ENCODE peak calls at places on chromosomes 11 and 22, in nine cellular contexts. E is ovary, N is WTC11, G is body of pancreas, C is tibial artery, J is uterus, P is heart left ventricle, I is pancreas, F is type B pancreatic cell. Z is an unnamed sample.

GRCh38 chr11:122673706-122674105 is 18.2 kb downstream of the UBASH3B start:
- DNase-seq in E (no peak), N (no peak), G (no peak), C (no peak), J (no peak), P (no peak), I (no peak), F (no peak), Z (no peak)

GRCh38 chr11:85756401-85757200 is 54.3 kb downstream of the SYTL2 start:
- DNase-seq in E (no peak), N (no peak), G (no peak), C (no peak), J (no peak), P (no peak), I (no peak), F (no peak), Z (no peak)

GRCh38 chr22:47340851-47341436 is 578.5 kb downstream of the TBC1D22A start:
- DNase-seq in E (no peak), N (no peak), G (no peak), C (no peak), J (no peak), P (no peak), I (no peak), F (no peak), Z (no peak)

GRCh38 chr11:71139516-71140205 is 112.7 kb downstream of the SHANK2 start:
- DNase-seq in E (no peak), N (no peak), G (peak), C (peak), J (no peak), P (peak), I (peak), F (no peak), Z (no peak)

GRCh38 chr22:32466496-32466895 is 2.2 kb upstream of the BPIFC start:
- DNase-seq in E (no peak), N (no peak), G (no peak), C (no peak), J (no peak), P (no peak), I (no peak), F (no peak), Z (no peak)

GRCh38 chr22:43376765-43377485 is 33.8 kb upstream of the SCUBE1 start:
- DNase-seq in E (no peak), N (no peak), G (peak), C (no peak), J (no peak), P (no peak), I (peak), F (no peak), Z (no peak)

GRCh38 chr11:29333993-29334780 is 682.6 kb downstream of the KCNA4 start:
- DNase-seq in E (no peak), N (no peak), G (no peak), C (no peak), J (no peak), P (no peak), I (no peak), F (no peak), Z (no peak)

GRCh38 chr11:126969865-126970479 is 30.6 kb downstream of the KIRREL3 start:
- DNase-seq in E (no peak), N (peak), G (no peak), C (no peak), J (no peak), P (no peak), I (no peak), F (no peak), Z (peak)

GRCh38 chr11:130719516-130719915 is 196.8 kb downstream of the SNX19 start:
- DNase-seq in E (no peak), N (no peak), G (no peak), C (no peak), J (no peak), P (no peak), I (no peak), F (no peak), Z (no peak)

GRCh38 chr11:2561283-2562180 is 116.7 kb downstream of the KCNQ1 start:
- DNase-seq in E (peak), N (peak), G (no peak), C (peak), J (no peak), P (no peak), I (peak), F (no peak), Z (peak)

GRCh38 chr11:27292642-27293020 is 70.4 kb downstream of the CCDC34 start:
- DNase-seq in E (no peak), N (no peak), G (no peak), C (no peak), J (no peak), P (no peak), I (no peak), F (no peak), Z (no peak)

GRCh38 chr11:117824571-117825537 is at the start of gene FXYD2:
- DNase-seq in E (peak), N (peak), G (peak), C (peak), J (peak), P (peak), I (no peak), F (no peak), Z (peak)

GRCh38 chr22:39512026-39512425 is 8.3 kb upstream of the ATF4 start:
- DNase-seq in E (no peak), N (no peak), G (no peak), C (no peak), J (no peak), P (no peak), I (no peak), F (no peak), Z (no peak)

GRCh38 chr11:5383576-5383975 is at the start of gene OR51M1:
- DNase-seq in E (no peak), N (no peak), G (no peak), C (no peak), J (no peak), P (no peak), I (no peak), F (no peak), Z (no peak)

GRCh38 chr11:33315822-33316221 is 58.6 kb downstream of the HIPK3 start:
- DNase-seq in E (no peak), N (no peak), G (no peak), C (no peak), J (no peak), P (no peak), I (no peak), F (no peak), Z (no peak)

GRCh38 chr11:125110996-125111340 is 458 bp downstream of the TMEM218 start:
- DNase-seq in E (no peak), N (peak), G (no peak), C (no peak), J (no peak), P (no peak), I (no peak), F (no peak), Z (no peak)

GRCh38 chr22:23512738-23513137 is 67.4 kb downstream of the IGLL1 start:
- DNase-seq in E (no peak), N (no peak), G (no peak), C (no peak), J (no peak), P (no peak), I (no peak), F (no peak), Z (no peak)

GRCh38 chr11:107969219-107969618 is 39.5 kb upstream of the CUL5 start:
- DNase-seq in E (no peak), N (no peak), G (no peak), C (no peak), J (no peak), P (no peak), I (no peak), F (no peak), Z (no peak)

GRCh38 chr11:17004486-17005148 is 9.6 kb downstream of the PLEKHA7 start:
- DNase-seq in E (no peak), N (no peak), G (no peak), C (no peak), J (no peak), P (no peak), I (no peak), F (no peak), Z (no peak)

GRCh38 chr22:44424867-44425351 is 73.1 kb downstream of the RTL6 start:
- DNase-seq in E (no peak), N (no peak), G (peak), C (peak), J (peak), P (no peak), I (no peak), F (no peak), Z (no peak)

GRCh38 chr11:1336836-1337646 is 27.6 kb upstream of the TOLLIP start:
- DNase-seq in E (peak), N (peak), G (peak), C (peak), J (peak), P (peak), I (no peak), F (no peak), Z (peak)

GRCh38 chr11:118415739-118416068 is 14.3 kb downstream of the ATP5MG start:
- DNase-seq in E (no peak), N (peak), G (peak), C (no peak), J (peak), P (peak), I (no peak), F (no peak), Z (no peak)

GRCh38 chr11:134655189-134655937 is 243.3 kb upstream of the B3GAT1 start:
- DNase-seq in E (no peak), N (no peak), G (no peak), C (peak), J (peak), P (no peak), I (no peak), F (peak), Z (peak)

DNA sequence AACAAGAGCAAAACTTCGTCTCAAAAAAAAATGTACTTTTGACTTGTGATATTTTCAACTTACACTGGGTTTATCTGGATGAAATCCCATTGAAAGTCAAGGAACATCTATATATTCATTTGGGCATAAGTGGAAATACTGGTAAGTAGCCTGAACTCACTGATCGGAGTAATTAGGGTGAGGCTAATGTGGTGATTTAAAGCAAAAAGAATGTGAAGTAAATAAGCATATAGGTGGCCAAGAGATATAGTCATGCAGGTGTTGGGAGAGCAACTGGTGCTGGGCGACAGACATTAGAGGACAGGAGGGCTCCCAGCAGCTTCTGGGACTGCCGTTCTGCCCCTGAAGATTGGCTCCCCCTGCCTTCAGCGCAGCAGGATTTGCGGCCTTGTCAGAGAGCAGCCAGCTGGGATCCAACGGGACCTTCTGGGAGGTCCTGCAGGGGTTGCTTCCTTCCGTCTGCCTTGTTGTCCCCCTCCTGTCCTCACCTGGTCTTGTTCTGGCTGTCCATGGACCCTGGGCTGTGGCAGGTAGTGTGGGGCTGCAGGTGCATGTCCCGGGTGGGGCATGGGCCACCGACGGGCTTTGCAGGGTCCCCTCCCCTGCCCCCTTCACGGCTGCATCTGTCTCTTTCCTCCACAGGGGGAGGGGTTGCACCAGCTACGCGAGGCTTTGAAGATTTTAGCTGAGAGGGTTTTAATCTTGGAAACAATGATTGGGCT is 14.1 kb downstream of the RHBDD3 start:
- DNase-seq in E (no peak), N (no peak), G (no peak), C (peak), J (no peak), P (no peak), I (no peak), F (no peak), Z (no peak)
- TF ChIP-seq CTCF in E (no peak), N (no peak), G (no peak), C (no peak), J (no peak), P (no peak), I (no peak), F (no peak), Z (no peak)

GRCh38 chr11:77115181-77115611 is 12.6 kb downstream of the OMP start:
- DNase-seq in E (no peak), N (peak), G (no peak), C (no peak), J (no peak), P (no peak), I (no peak), F (no peak), Z (no peak)

GRCh38 chr11:77114089-77114463 is 11.4 kb downstream of the OMP start:
- DNase-seq in E (no peak), N (no peak), G (no peak), C (no peak), J (no peak), P (no peak), I (no peak), F (no peak), Z (no peak)

GRCh38 chr11:77112641-77113381 is 10.2 kb downstream of the OMP start:
- DNase-seq in E (no peak), N (no peak), G (no peak), C (no peak), J (no peak), P (no peak), I (no peak), F (no peak), Z (no peak)

GRCh38 chr11:77111946-77112345 is 9.3 kb downstream of the OMP start:
- DNase-seq in E (no peak), N (no peak), G (no peak), C (no peak), J (no peak), P (no peak), I (no peak), F (no peak), Z (no peak)

GRCh38 chr11:77113382-77114088 is 10.9 kb downstream of the OMP start:
- DNase-seq in E (no peak), N (peak), G (peak), C (no peak), J (no peak), P (no peak), I (no peak), F (no peak), Z (peak)
- TF ChIP-seq CTCF in E (no peak), N (peak), G (peak), C (no peak), J (no peak), P (peak), I (no peak), F (peak), Z (peak)

GRCh38 chr11:13368041-13368446 is 90.5 kb downstream of the BMAL1 start:
- DNase-seq in E (no peak), N (no peak), G (no peak), C (no peak), J (no peak), P (no peak), I (no peak), F (no peak), Z (no peak)
- TF ChIP-seq CTCF in E (no peak), N (no peak), G (no peak), C (no peak), J (no peak), P (no peak), I (no peak), F (no peak), Z (no peak)

GRCh38 chr22:37634505-37635002 is 4.9 kb upstream of the SH3BP1 start:
- DNase-seq in E (no peak), N (no peak), G (no peak), C (no peak), J (no peak), P (no peak), I (no peak), F (no peak), Z (no peak)
- TF ChIP-seq CTCF in E (no peak), N (no peak), G (no peak), C (peak), J (no peak), P (no peak), I (no peak), F (no peak), Z (peak)

DNA sequence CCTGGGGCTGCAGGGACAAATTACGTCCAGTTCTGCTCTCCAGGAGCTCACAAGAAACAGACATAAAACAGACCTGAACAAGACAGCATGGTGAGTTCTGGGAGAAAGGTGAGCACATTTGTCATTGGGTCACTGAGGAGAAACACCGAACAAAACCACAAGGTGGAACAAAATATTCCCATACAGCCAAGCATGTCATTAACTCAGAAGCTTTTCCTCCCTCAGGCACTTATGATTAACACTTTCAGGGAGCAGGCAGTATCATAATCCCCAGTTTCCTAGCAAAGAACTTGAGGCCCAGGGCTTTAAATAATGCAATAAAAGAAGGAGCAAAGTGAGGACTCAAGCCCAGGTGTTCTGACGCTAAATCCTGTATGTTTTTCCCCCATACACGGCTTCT is 43.0 kb downstream of the P4HA3 start:
- DNase-seq in E (no peak), N (no peak), G (no peak), C (no peak), J (no peak), P (no peak), I (no peak), F (no peak), Z (no peak)
- TF ChIP-seq CTCF in E (no peak), N (no peak), G (no peak), C (no peak), J (no peak), P (no peak), I (no peak), F (no peak), Z (no peak)